ENCODE peak calls at places on chromosomes 4 and X, in nine cellular contexts. One of them, this sample, is unnamed.

GRCh38 chr4:75848891-75849290 is 53.4 kb downstream of the PPEF2 start:
- DNase-seq in glutamatergic neuron: no peak
- DNase-seq in anterior cingulate cortex: no peak
- DNase-seq in NCI-H446: no peak
- DNase-seq in endodermal cell: no peak
- DNase-seq in amniotic epithelial cell: peak; percentile 72
- DNase-seq in stimulated activated CD4-positive, alpha-beta T cell treated with anti-CD3 and anti-CD28 coated beads, Interleukin-4, amount 100 ng/mL, for 24 hours: no peak
- DNase-seq in NCI-H748 treated with DMSO at 0.1 percent for 48 hours: no peak
- DNase-seq in smooth muscle cell of the brain vasculature: no peak
- DNase-seq in this sample: no peak

GRCh38 chr4:140223056-140223810 is 69.2 kb upstream of the MAML3 start:
- DNase-seq in glutamatergic neuron: no peak
- DNase-seq in anterior cingulate cortex: no peak
- DNase-seq in NCI-H446: no peak
- DNase-seq in endodermal cell: peak; percentile 6
- DNase-seq in amniotic epithelial cell: peak; percentile 29
- DNase-seq in stimulated activated CD4-positive, alpha-beta T cell treated with anti-CD3 and anti-CD28 coated beads, Interleukin-4, amount 100 ng/mL, for 24 hours: no peak
- DNase-seq in NCI-H748 treated with DMSO at 0.1 percent for 48 hours: no peak
- DNase-seq in smooth muscle cell of the brain vasculature: no peak
- DNase-seq in this sample: no peak

GRCh38 chr4:83334425-83335241 is at the start of gene HPSE:
- DNase-seq in glutamatergic neuron: peak; percentile 74
- DNase-seq in anterior cingulate cortex: no peak
- DNase-seq in NCI-H446: no peak
- DNase-seq in endodermal cell: peak; percentile 95
- DNase-seq in amniotic epithelial cell: peak; percentile 65
- DNase-seq in stimulated activated CD4-positive, alpha-beta T cell treated with anti-CD3 and anti-CD28 coated beads, Interleukin-4, amount 100 ng/mL, for 24 hours: peak; percentile 56
- DNase-seq in NCI-H748 treated with DMSO at 0.1 percent for 48 hours: peak; percentile 59
- DNase-seq in smooth muscle cell of the brain vasculature: no peak
- DNase-seq in this sample: peak; percentile 56

GRCh38 chrX:123424546-123424945 is 240.5 kb downstream of the GRIA3 start:
- DNase-seq in glutamatergic neuron: no peak
- DNase-seq in anterior cingulate cortex: no peak
- DNase-seq in NCI-H446: no peak
- DNase-seq in endodermal cell: no peak
- DNase-seq in amniotic epithelial cell: peak; percentile 51
- DNase-seq in stimulated activated CD4-positive, alpha-beta T cell treated with anti-CD3 and anti-CD28 coated beads, Interleukin-4, amount 100 ng/mL, for 24 hours: no peak
- DNase-seq in NCI-H748 treated with DMSO at 0.1 percent for 48 hours: no peak
- DNase-seq in smooth muscle cell of the brain vasculature: no peak
- DNase-seq in this sample: no peak

GRCh38 chr4:26937567-26937966 is 76.9 kb downstream of the STIM2 start:
- DNase-seq in glutamatergic neuron: no peak
- DNase-seq in anterior cingulate cortex: no peak
- DNase-seq in NCI-H446: no peak
- DNase-seq in endodermal cell: no peak
- DNase-seq in amniotic epithelial cell: no peak
- DNase-seq in stimulated activated CD4-positive, alpha-beta T cell treated with anti-CD3 and anti-CD28 coated beads, Interleukin-4, amount 100 ng/mL, for 24 hours: no peak
- DNase-seq in NCI-H748 treated with DMSO at 0.1 percent for 48 hours: no peak
- DNase-seq in smooth muscle cell of the brain vasculature: no peak
- DNase-seq in this sample: no peak

GRCh38 chr4:152974732-152975614 is 38.9 kb downstream of the FHDC1 start:
- DNase-seq in glutamatergic neuron: no peak
- DNase-seq in anterior cingulate cortex: no peak
- DNase-seq in NCI-H446: no peak
- DNase-seq in endodermal cell: no peak
- DNase-seq in amniotic epithelial cell: no peak
- DNase-seq in stimulated activated CD4-positive, alpha-beta T cell treated with anti-CD3 and anti-CD28 coated beads, Interleukin-4, amount 100 ng/mL, for 24 hours: no peak
- DNase-seq in NCI-H748 treated with DMSO at 0.1 percent for 48 hours: no peak
- DNase-seq in smooth muscle cell of the brain vasculature: no peak
- DNase-seq in this sample: no peak

GRCh38 chr4:2816401-2816954 is 23.6 kb downstream of the SH3BP2 start:
- DNase-seq in glutamatergic neuron: no peak
- DNase-seq in anterior cingulate cortex: no peak
- DNase-seq in NCI-H446: no peak
- DNase-seq in endodermal cell: no peak
- DNase-seq in amniotic epithelial cell: no peak
- DNase-seq in stimulated activated CD4-positive, alpha-beta T cell treated with anti-CD3 and anti-CD28 coated beads, Interleukin-4, amount 100 ng/mL, for 24 hours: no peak
- DNase-seq in NCI-H748 treated with DMSO at 0.1 percent for 48 hours: no peak
- DNase-seq in smooth muscle cell of the brain vasculature: no peak
- DNase-seq in this sample: no peak

GRCh38 chr4:3873446-3874415 is 107.5 kb downstream of the ADRA2C start:
- DNase-seq in glutamatergic neuron: peak; percentile 44
- DNase-seq in anterior cingulate cortex: no peak
- DNase-seq in NCI-H446: no peak
- DNase-seq in endodermal cell: peak; percentile 87
- DNase-seq in amniotic epithelial cell: no peak
- DNase-seq in stimulated activated CD4-positive, alpha-beta T cell treated with anti-CD3 and anti-CD28 coated beads, Interleukin-4, amount 100 ng/mL, for 24 hours: no peak
- DNase-seq in NCI-H748 treated with DMSO at 0.1 percent for 48 hours: no peak
- DNase-seq in smooth muscle cell of the brain vasculature: no peak
- DNase-seq in this sample: no peak

GRCh38 chr4:73897380-73898136 is 28.4 kb downstream of the CXCL1 start:
- DNase-seq in glutamatergic neuron: no peak
- DNase-seq in anterior cingulate cortex: no peak
- DNase-seq in NCI-H446: no peak
- DNase-seq in endodermal cell: no peak
- DNase-seq in amniotic epithelial cell: peak; percentile 94
- DNase-seq in stimulated activated CD4-positive, alpha-beta T cell treated with anti-CD3 and anti-CD28 coated beads, Interleukin-4, amount 100 ng/mL, for 24 hours: no peak
- DNase-seq in NCI-H748 treated with DMSO at 0.1 percent for 48 hours: no peak
- DNase-seq in smooth muscle cell of the brain vasculature: no peak
- DNase-seq in this sample: no peak

GRCh38 chr4:6221851-6222760 is 21.8 kb upstream of the JAKMIP1 start:
- DNase-seq in glutamatergic neuron: peak; percentile 85
- DNase-seq in anterior cingulate cortex: peak; percentile 66
- DNase-seq in NCI-H446: no peak
- DNase-seq in endodermal cell: peak; percentile 94
- DNase-seq in amniotic epithelial cell: no peak
- DNase-seq in stimulated activated CD4-positive, alpha-beta T cell treated with anti-CD3 and anti-CD28 coated beads, Interleukin-4, amount 100 ng/mL, for 24 hours: no peak
- DNase-seq in NCI-H748 treated with DMSO at 0.1 percent for 48 hours: no peak
- DNase-seq in smooth muscle cell of the brain vasculature: no peak
- DNase-seq in this sample: peak; percentile 73

GRCh38 chr4:56828784-56829535 is 7.5 kb upstream of the SPINK2 start:
- DNase-seq in glutamatergic neuron: no peak
- DNase-seq in anterior cingulate cortex: no peak
- DNase-seq in NCI-H446: no peak
- DNase-seq in endodermal cell: no peak
- DNase-seq in amniotic epithelial cell: peak; percentile 36
- DNase-seq in stimulated activated CD4-positive, alpha-beta T cell treated with anti-CD3 and anti-CD28 coated beads, Interleukin-4, amount 100 ng/mL, for 24 hours: no peak
- DNase-seq in NCI-H748 treated with DMSO at 0.1 percent for 48 hours: no peak
- DNase-seq in smooth muscle cell of the brain vasculature: no peak
- DNase-seq in this sample: no peak

GRCh38 chr4:40327340-40327739 is 7.8 kb upstream of the CHRNA9 start:
- DNase-seq in glutamatergic neuron: no peak
- DNase-seq in anterior cingulate cortex: no peak
- DNase-seq in NCI-H446: no peak
- DNase-seq in endodermal cell: no peak
- DNase-seq in amniotic epithelial cell: peak; percentile 42
- DNase-seq in stimulated activated CD4-positive, alpha-beta T cell treated with anti-CD3 and anti-CD28 coated beads, Interleukin-4, amount 100 ng/mL, for 24 hours: no peak
- DNase-seq in NCI-H748 treated with DMSO at 0.1 percent for 48 hours: no peak
- DNase-seq in smooth muscle cell of the brain vasculature: no peak
- DNase-seq in this sample: no peak

GRCh38 chr4:141642711-141643110 is 6.3 kb downstream of the IL15 start:
- DNase-seq in glutamatergic neuron: no peak
- DNase-seq in anterior cingulate cortex: no peak
- DNase-seq in NCI-H446: no peak
- DNase-seq in endodermal cell: no peak
- DNase-seq in amniotic epithelial cell: no peak
- DNase-seq in stimulated activated CD4-positive, alpha-beta T cell treated with anti-CD3 and anti-CD28 coated beads, Interleukin-4, amount 100 ng/mL, for 24 hours: no peak
- DNase-seq in NCI-H748 treated with DMSO at 0.1 percent for 48 hours: no peak
- DNase-seq in smooth muscle cell of the brain vasculature: no peak
- DNase-seq in this sample: no peak

GRCh38 chrX:11836284-11836683 is 78.2 kb downstream of the MSL3 start:
- DNase-seq in glutamatergic neuron: no peak
- DNase-seq in anterior cingulate cortex: no peak
- DNase-seq in NCI-H446: no peak
- DNase-seq in endodermal cell: no peak
- DNase-seq in amniotic epithelial cell: no peak
- DNase-seq in stimulated activated CD4-positive, alpha-beta T cell treated with anti-CD3 and anti-CD28 coated beads, Interleukin-4, amount 100 ng/mL, for 24 hours: no peak
- DNase-seq in NCI-H748 treated with DMSO at 0.1 percent for 48 hours: no peak
- DNase-seq in smooth muscle cell of the brain vasculature: no peak
- DNase-seq in this sample: no peak

GRCh38 chrX:133513116-133513515 is 97.8 kb upstream of the GPC4 start:
- DNase-seq in glutamatergic neuron: no peak
- DNase-seq in anterior cingulate cortex: no peak
- DNase-seq in NCI-H446: no peak
- DNase-seq in endodermal cell: no peak
- DNase-seq in amniotic epithelial cell: no peak
- DNase-seq in stimulated activated CD4-positive, alpha-beta T cell treated with anti-CD3 and anti-CD28 coated beads, Interleukin-4, amount 100 ng/mL, for 24 hours: no peak
- DNase-seq in NCI-H748 treated with DMSO at 0.1 percent for 48 hours: no peak
- DNase-seq in smooth muscle cell of the brain vasculature: no peak
- DNase-seq in this sample: no peak

GRCh38 chr4:145951931-145952330 is 13.3 kb upstream of the ZNF827 start:
- DNase-seq in glutamatergic neuron: no peak
- DNase-seq in anterior cingulate cortex: no peak
- DNase-seq in NCI-H446: no peak
- DNase-seq in endodermal cell: no peak
- DNase-seq in amniotic epithelial cell: no peak
- DNase-seq in stimulated activated CD4-positive, alpha-beta T cell treated with anti-CD3 and anti-CD28 coated beads, Interleukin-4, amount 100 ng/mL, for 24 hours: no peak
- DNase-seq in NCI-H748 treated with DMSO at 0.1 percent for 48 hours: no peak
- DNase-seq in smooth muscle cell of the brain vasculature: no peak
- DNase-seq in this sample: no peak

GRCh38 chrX:24117288-24117687 is 32.2 kb upstream of the ZFX start:
- DNase-seq in glutamatergic neuron: no peak
- DNase-seq in anterior cingulate cortex: peak; percentile 12
- DNase-seq in NCI-H446: peak; percentile 17
- DNase-seq in endodermal cell: no peak
- DNase-seq in amniotic epithelial cell: peak; percentile 59
- DNase-seq in stimulated activated CD4-positive, alpha-beta T cell treated with anti-CD3 and anti-CD28 coated beads, Interleukin-4, amount 100 ng/mL, for 24 hours: no peak
- DNase-seq in NCI-H748 treated with DMSO at 0.1 percent for 48 hours: no peak
- DNase-seq in smooth muscle cell of the brain vasculature: peak; percentile 24
- DNase-seq in this sample: no peak

GRCh38 chr4:128354205-128354821 is 66.7 kb upstream of the PGRMC2 start:
- DNase-seq in glutamatergic neuron: no peak
- DNase-seq in anterior cingulate cortex: no peak
- DNase-seq in NCI-H446: no peak
- DNase-seq in endodermal cell: no peak
- DNase-seq in amniotic epithelial cell: peak; percentile 95
- DNase-seq in stimulated activated CD4-positive, alpha-beta T cell treated with anti-CD3 and anti-CD28 coated beads, Interleukin-4, amount 100 ng/mL, for 24 hours: no peak
- DNase-seq in NCI-H748 treated with DMSO at 0.1 percent for 48 hours: peak; percentile 30
- DNase-seq in smooth muscle cell of the brain vasculature: no peak
- DNase-seq in this sample: no peak

GRCh38 chrX:48520976-48521352 is 644 bp upstream of the EBP start:
- DNase-seq in glutamatergic neuron: no peak
- DNase-seq in anterior cingulate cortex: peak; percentile 20
- DNase-seq in NCI-H446: no peak
- DNase-seq in endodermal cell: no peak
- DNase-seq in amniotic epithelial cell: no peak
- DNase-seq in stimulated activated CD4-positive, alpha-beta T cell treated with anti-CD3 and anti-CD28 coated beads, Interleukin-4, amount 100 ng/mL, for 24 hours: no peak
- DNase-seq in NCI-H748 treated with DMSO at 0.1 percent for 48 hours: no peak
- DNase-seq in smooth muscle cell of the brain vasculature: no peak
- DNase-seq in this sample: no peak

GRCh38 chrX:42274151-42274550 is 350.8 kb upstream of the CASK start:
- DNase-seq in glutamatergic neuron: no peak
- DNase-seq in anterior cingulate cortex: no peak
- DNase-seq in NCI-H446: no peak
- DNase-seq in endodermal cell: no peak
- DNase-seq in amniotic epithelial cell: no peak
- DNase-seq in stimulated activated CD4-positive, alpha-beta T cell treated with anti-CD3 and anti-CD28 coated beads, Interleukin-4, amount 100 ng/mL, for 24 hours: no peak
- DNase-seq in NCI-H748 treated with DMSO at 0.1 percent for 48 hours: no peak
- DNase-seq in smooth muscle cell of the brain vasculature: no peak
- DNase-seq in this sample: no peak

GRCh38 chr4:132076829-132077228 is 1072.3 kb upstream of the PCDH10 start:
- DNase-seq in glutamatergic neuron: no peak
- DNase-seq in anterior cingulate cortex: no peak
- DNase-seq in NCI-H446: no peak
- DNase-seq in endodermal cell: no peak
- DNase-seq in amniotic epithelial cell: no peak
- DNase-seq in stimulated activated CD4-positive, alpha-beta T cell treated with anti-CD3 and anti-CD28 coated beads, Interleukin-4, amount 100 ng/mL, for 24 hours: no peak
- DNase-seq in NCI-H748 treated with DMSO at 0.1 percent for 48 hours: no peak
- DNase-seq in smooth muscle cell of the brain vasculature: no peak
- DNase-seq in this sample: no peak

GRCh38 chrX:73851014-73852009 is 288.3 kb downstream of the CHIC1 start:
- DNase-seq in glutamatergic neuron: no peak
- DNase-seq in anterior cingulate cortex: no peak
- DNase-seq in NCI-H446: no peak
- DNase-seq in endodermal cell: no peak
- DNase-seq in amniotic epithelial cell: no peak
- DNase-seq in stimulated activated CD4-positive, alpha-beta T cell treated with anti-CD3 and anti-CD28 coated beads, Interleukin-4, amount 100 ng/mL, for 24 hours: no peak
- DNase-seq in NCI-H748 treated with DMSO at 0.1 percent for 48 hours: no peak
- DNase-seq in smooth muscle cell of the brain vasculature: peak; percentile 79
- DNase-seq in this sample: no peak

GRCh38 chr4:140721088-140721421 is 35.1 kb downstream of the TBC1D9 start:
- DNase-seq in glutamatergic neuron: no peak
- DNase-seq in anterior cingulate cortex: no peak
- DNase-seq in NCI-H446: no peak
- DNase-seq in endodermal cell: no peak
- DNase-seq in amniotic epithelial cell: no peak
- DNase-seq in stimulated activated CD4-positive, alpha-beta T cell treated with anti-CD3 and anti-CD28 coated beads, Interleukin-4, amount 100 ng/mL, for 24 hours: no peak
- DNase-seq in NCI-H748 treated with DMSO at 0.1 percent for 48 hours: no peak
- DNase-seq in smooth muscle cell of the brain vasculature: no peak
- DNase-seq in this sample: no peak

GRCh38 chrX:7448123-7448522 is 300.2 kb upstream of the PUDP start:
- DNase-seq in glutamatergic neuron: no peak
- DNase-seq in anterior cingulate cortex: no peak
- DNase-seq in NCI-H446: no peak
- DNase-seq in endodermal cell: no peak
- DNase-seq in amniotic epithelial cell: no peak
- DNase-seq in stimulated activated CD4-positive, alpha-beta T cell treated with anti-CD3 and anti-CD28 coated beads, Interleukin-4, amount 100 ng/mL, for 24 hours: no peak
- DNase-seq in NCI-H748 treated with DMSO at 0.1 percent for 48 hours: no peak
- DNase-seq in smooth muscle cell of the brain vasculature: no peak
- DNase-seq in this sample: no peak

GRCh38 chrX:9942086-9942485 is 25.1 kb upstream of the CLDN34 start:
- DNase-seq in glutamatergic neuron: no peak
- DNase-seq in anterior cingulate cortex: no peak
- DNase-seq in NCI-H446: no peak
- DNase-seq in endodermal cell: no peak
- DNase-seq in amniotic epithelial cell: no peak
- DNase-seq in stimulated activated CD4-positive, alpha-beta T cell treated with anti-CD3 and anti-CD28 coated beads, Interleukin-4, amount 100 ng/mL, for 24 hours: peak; percentile 75
- DNase-seq in NCI-H748 treated with DMSO at 0.1 percent for 48 hours: no peak
- DNase-seq in smooth muscle cell of the brain vasculature: no peak
- DNase-seq in this sample: no peak

GRCh38 chr4:174521800-174522182 is 497 bp downstream of the HPGD start:
- DNase-seq in glutamatergic neuron: no peak
- DNase-seq in anterior cingulate cortex: no peak
- DNase-seq in NCI-H446: no peak
- DNase-seq in endodermal cell: peak; percentile 71
- DNase-seq in amniotic epithelial cell: no peak
- DNase-seq in stimulated activated CD4-positive, alpha-beta T cell treated with anti-CD3 and anti-CD28 coated beads, Interleukin-4, amount 100 ng/mL, for 24 hours: no peak
- DNase-seq in NCI-H748 treated with DMSO at 0.1 percent for 48 hours: peak; percentile 35
- DNase-seq in smooth muscle cell of the brain vasculature: no peak
- DNase-seq in this sample: peak; percentile 2

GRCh38 chr4:121554377-121554776 is 142.4 kb downstream of the ANXA5 start:
- DNase-seq in glutamatergic neuron: no peak
- DNase-seq in anterior cingulate cortex: no peak
- DNase-seq in NCI-H446: no peak
- DNase-seq in endodermal cell: no peak
- DNase-seq in amniotic epithelial cell: no peak
- DNase-seq in stimulated activated CD4-positive, alpha-beta T cell treated with anti-CD3 and anti-CD28 coated beads, Interleukin-4, amount 100 ng/mL, for 24 hours: no peak
- DNase-seq in NCI-H748 treated with DMSO at 0.1 percent for 48 hours: no peak
- DNase-seq in smooth muscle cell of the brain vasculature: no peak
- DNase-seq in this sample: no peak

GRCh38 chr4:165711436-165711835 is 161.6 kb upstream of the TLL1 start:
- DNase-seq in glutamatergic neuron: no peak
- DNase-seq in anterior cingulate cortex: no peak
- DNase-seq in NCI-H446: no peak
- DNase-seq in endodermal cell: no peak
- DNase-seq in amniotic epithelial cell: no peak
- DNase-seq in stimulated activated CD4-positive, alpha-beta T cell treated with anti-CD3 and anti-CD28 coated beads, Interleukin-4, amount 100 ng/mL, for 24 hours: no peak
- DNase-seq in NCI-H748 treated with DMSO at 0.1 percent for 48 hours: no peak
- DNase-seq in smooth muscle cell of the brain vasculature: peak; percentile 23
- DNase-seq in this sample: no peak

GRCh38 chrX:102746134-102746584 is 25.6 kb downstream of the GPRASP3 start:
- DNase-seq in glutamatergic neuron: peak; percentile 46
- DNase-seq in anterior cingulate cortex: no peak
- DNase-seq in NCI-H446: no peak
- DNase-seq in endodermal cell: peak; percentile 74
- DNase-seq in amniotic epithelial cell: peak; percentile 2
- DNase-seq in stimulated activated CD4-positive, alpha-beta T cell treated with anti-CD3 and anti-CD28 coated beads, Interleukin-4, amount 100 ng/mL, for 24 hours: peak; percentile 5
- DNase-seq in NCI-H748 treated with DMSO at 0.1 percent for 48 hours: no peak
- DNase-seq in smooth muscle cell of the brain vasculature: no peak
- DNase-seq in this sample: no peak

GRCh38 chr4:147334478-147334877 is 146.4 kb upstream of the EDNRA start:
- DNase-seq in glutamatergic neuron: no peak
- DNase-seq in anterior cingulate cortex: no peak
- DNase-seq in NCI-H446: no peak
- DNase-seq in endodermal cell: no peak
- DNase-seq in amniotic epithelial cell: peak; percentile 53
- DNase-seq in stimulated activated CD4-positive, alpha-beta T cell treated with anti-CD3 and anti-CD28 coated beads, Interleukin-4, amount 100 ng/mL, for 24 hours: no peak
- DNase-seq in NCI-H748 treated with DMSO at 0.1 percent for 48 hours: no peak
- DNase-seq in smooth muscle cell of the brain vasculature: no peak
- DNase-seq in this sample: no peak

GRCh38 chr4:20603671-20604313 is 96.5 kb upstream of the PACRGL start:
- DNase-seq in glutamatergic neuron: no peak
- DNase-seq in anterior cingulate cortex: no peak
- DNase-seq in NCI-H446: no peak
- DNase-seq in endodermal cell: no peak
- DNase-seq in amniotic epithelial cell: peak; percentile 93
- DNase-seq in stimulated activated CD4-positive, alpha-beta T cell treated with anti-CD3 and anti-CD28 coated beads, Interleukin-4, amount 100 ng/mL, for 24 hours: no peak
- DNase-seq in NCI-H748 treated with DMSO at 0.1 percent for 48 hours: no peak
- DNase-seq in smooth muscle cell of the brain vasculature: no peak
- DNase-seq in this sample: no peak